ENCODE peak calls at places on chromosomes 4 and X, in five cellular contexts. Y, M, O, P and U are unnamed samples.

GRCh38 chr4:57043304-57044251 is 64.9 kb downstream of the POLR2B start:
- DNase-seq in M (no peak), O (no peak), Y (no peak), P (no peak), U (no peak)

GRCh38 chr4:183101956-183102480 is 3.0 kb downstream of the WWC2 start:
- DNase-seq in Y (no peak), P (no peak), O (no peak), M (no peak), U (no peak)

GRCh38 chrX:34437586-34437985 is 219.5 kb downstream of the TMEM47 start:
- DNase-seq in P (no peak), O (no peak), Y (peak), M (no peak), U (no peak)

GRCh38 chrX:18994713-18995112 is 10.8 kb upstream of the PHKA2 start:
- DNase-seq in P (no peak), M (no peak), Y (no peak), O (no peak), U (no peak)

GRCh38 chrX:153864101-153864500 is 21.9 kb downstream of the L1CAM start:
- DNase-seq in P (peak), Y (no peak), M (no peak), O (no peak), U (no peak)

GRCh38 chrX:70454441-70455365 is 10.1 kb downstream of the DLG3 start:
- DNase-seq in P (no peak), O (peak), M (no peak), Y (peak), U (no peak)

GRCh38 chrX:114210879-114211278 is 373.0 kb upstream of the HTR2C start:
- DNase-seq in P (no peak), Y (no peak), O (no peak), M (no peak), U (no peak)

GRCh38 chr4:83197555-83198235 is 83.2 kb upstream of the PLAC8 start:
- DNase-seq in Y (no peak), O (peak), M (no peak), P (no peak), U (no peak)

GRCh38 chr4:8607603-8608481 is 15.3 kb downstream of the CPZ start:
- DNase-seq in O (peak), Y (peak), M (no peak), P (peak), U (no peak)

GRCh38 chr4:150906987-150907633 is 108.0 kb downstream of the LRBA start:
- DNase-seq in P (no peak), M (no peak), O (no peak), Y (no peak), U (no peak)

GRCh38 chrX:132023117-132023895 is at the start of gene STK26:
- DNase-seq in P (peak), Y (peak), M (peak), O (peak), U (peak)

GRCh38 chrX:30597258-30598012 is 19.9 kb upstream of the TASL start:
- DNase-seq in Y (no peak), P (no peak), M (no peak), O (peak), U (no peak)

GRCh38 chr4:86640469-86640868 is 46.4 kb downstream of the PTPN13 start:
- DNase-seq in O (no peak), Y (no peak), P (no peak), M (no peak), U (no peak)

GRCh38 chr4:152564336-152564735 is 28.4 kb upstream of the FBXW7 start:
- DNase-seq in Y (no peak), O (peak), M (no peak), P (no peak), U (no peak)

GRCh38 chrX:72201836-72202536 is 20.4 kb downstream of the PIN4 start:
- DNase-seq in M (no peak), P (no peak), Y (no peak), O (no peak), U (no peak)

GRCh38 chrX:43474321-43474720 is 181.8 kb upstream of the MAOA start:
- DNase-seq in Y (no peak), P (no peak), M (no peak), O (no peak), U (no peak)

GRCh38 chr4:148116971-148117370 is 325.2 kb downstream of the NR3C2 start:
- DNase-seq in M (no peak), P (no peak), Y (no peak), O (no peak), U (no peak)

GRCh38 chr4:78343682-78344081 is 207.9 kb upstream of the ANXA3 start:
- DNase-seq in P (no peak), M (no peak), Y (no peak), O (no peak), U (no peak)

GRCh38 chr4:140483445-140483844 is 14.6 kb downstream of the MGAT4D start:
- DNase-seq in Y (no peak), O (no peak), P (no peak), M (no peak), U (no peak)

GRCh38 chr4:80005863-80006262 is 67.2 kb downstream of the ANTXR2 start:
- DNase-seq in O (no peak), Y (no peak), M (no peak), P (no peak), U (no peak)

GRCh38 chrX:81280148-81280547 is 78.2 kb downstream of the SH3BGRL start:
- DNase-seq in Y (no peak), M (no peak), P (no peak), O (no peak), U (no peak)

GRCh38 chr4:31088600-31089230 is 368.5 kb downstream of the PCDH7 start:
- DNase-seq in M (no peak), P (no peak), Y (no peak), O (no peak), U (no peak)

GRCh38 chr4:65589331-65589730 is 81.0 kb downstream of the EPHA5 start:
- DNase-seq in P (no peak), Y (no peak), M (no peak), O (no peak), U (no peak)

GRCh38 chr4:142203505-142203904 is 567.1 kb downstream of the IL15 start:
- DNase-seq in M (no peak), O (no peak), P (no peak), Y (no peak), U (no peak)

GRCh38 chr4:75101906-75102888 is 169.3 kb downstream of the PARM1 start:
- DNase-seq in M (no peak), O (no peak), Y (no peak), P (no peak), U (no peak)

GRCh38 chr4:168836482-168836881 is 173.6 kb downstream of the CBR4 start:
- DNase-seq in Y (no peak), O (no peak), P (no peak), M (no peak), U (no peak)

GRCh38 chr4:24704152-24704551 is 91.2 kb upstream of the SOD3 start:
- DNase-seq in P (no peak), Y (no peak), O (no peak), M (no peak), U (no peak)

GRCh38 chrX:1480082-1480785 is 27.5 kb upstream of the ASMTL start:
- DNase-seq in M (no peak), O (no peak), P (no peak), Y (no peak), U (no peak)

GRCh38 chr4:174586651-174587050 is 64.4 kb upstream of the HPGD start:
- DNase-seq in M (no peak), Y (no peak), P (no peak), O (no peak), U (no peak)

GRCh38 chr4:94165256-94165655 is 42.4 kb upstream of the SMARCAD1 start:
- DNase-seq in Y (no peak), O (no peak), M (no peak), P (no peak), U (no peak)

GRCh38 chrX:152343306-152343705 is 107.8 kb downstream of the GABRA3 start:
- DNase-seq in P (no peak), Y (no peak), M (no peak), O (no peak), U (no peak)

GRCh38 chrX:45718676-45719075 is 518.0 kb upstream of the DIPK2B start:
- DNase-seq in Y (no peak), O (no peak), M (no peak), P (no peak), U (no peak)

GRCh38 chrX:135484636-135485289 is 35.7 kb upstream of the INTS6L start:
- DNase-seq in Y (no peak), P (no peak), M (peak), O (peak), U (no peak)

GRCh38 chr4:2786152-2786671 is 6.7 kb upstream of the SH3BP2 start:
- DNase-seq in O (peak), Y (no peak), M (no peak), P (no peak), U (peak)

GRCh38 chr4:145772347-145772746 is 92.4 kb downstream of the C4orf51 start:
- DNase-seq in P (no peak), Y (no peak), M (no peak), O (no peak), U (no peak)

GRCh38 chr4:89001647-89002518 is 55.1 kb downstream of the FAM13A start:
- DNase-seq in P (no peak), Y (no peak), M (no peak), O (no peak), U (no peak)

GRCh38 chr4:161002386-161002785 is 1161.4 kb downstream of the FSTL5 start:
- DNase-seq in M (no peak), Y (no peak), O (no peak), P (no peak), U (no peak)
- TF ChIP-seq POLR2A in M (no peak), Y (no peak), O (no peak), P (no peak), U (no peak)

GRCh38 chr4:1721003-1721665 is at the start of the genes TACC3 and TMEM129:
- DNase-seq in O (peak), Y (peak), M (peak), P (peak), U (peak)
- TF ChIP-seq POLR2A in O (peak), Y (peak), M (peak), P (no peak), U (peak)

DNA sequence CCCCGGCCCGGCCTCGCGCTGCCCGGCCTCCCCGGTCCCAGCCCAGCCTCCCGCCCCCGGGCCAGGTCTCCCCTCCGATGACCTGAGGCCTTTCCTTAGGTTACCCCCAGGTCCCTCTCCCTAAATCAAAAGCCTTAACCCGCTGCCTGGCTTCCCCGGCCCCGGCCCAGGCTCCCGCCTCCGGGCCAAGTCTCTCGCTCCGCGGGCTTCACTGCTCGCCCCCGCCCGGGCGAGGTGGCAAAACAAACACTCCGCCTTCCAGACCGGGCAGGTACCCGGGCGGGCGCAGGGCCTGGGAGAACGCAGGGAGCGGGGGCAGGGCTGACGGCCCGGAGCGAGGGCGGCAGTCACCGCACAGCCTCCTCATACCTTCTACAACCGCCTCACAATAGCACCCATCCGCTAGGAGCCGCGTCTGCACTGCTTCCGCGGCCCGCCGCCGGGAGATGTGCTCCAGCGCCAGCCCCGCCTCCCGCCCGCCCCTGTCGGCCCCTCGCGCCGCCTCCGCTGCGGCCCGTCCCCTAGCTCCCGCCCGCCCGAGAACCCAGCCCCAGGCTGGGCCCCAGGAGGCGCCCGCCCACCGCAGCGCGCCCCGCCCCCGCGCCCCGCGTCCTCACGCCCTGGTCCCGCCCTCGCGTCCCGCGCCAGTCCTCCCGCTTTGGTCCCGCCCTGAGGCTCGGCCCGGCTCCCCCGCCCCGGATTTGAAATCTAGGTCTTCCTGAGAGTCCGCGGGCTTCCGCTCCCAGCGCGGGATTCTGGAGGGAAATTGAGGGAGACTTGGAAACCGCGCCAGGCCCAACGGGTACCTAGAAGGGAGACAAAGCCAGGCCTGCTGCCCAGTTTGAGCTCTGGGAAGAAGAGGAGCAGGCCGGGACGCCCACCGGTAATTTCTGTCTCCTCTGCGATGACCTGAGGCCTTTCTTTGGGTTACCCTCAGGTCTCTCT is at the start of the genes CASP3 and PRIMPOL:
- DNase-seq in Y (peak), O (peak), M (peak), P (peak), U (peak)
- TF ChIP-seq POLR2A in Y (peak), O (peak), M (peak), P (peak), U (peak)

DNA sequence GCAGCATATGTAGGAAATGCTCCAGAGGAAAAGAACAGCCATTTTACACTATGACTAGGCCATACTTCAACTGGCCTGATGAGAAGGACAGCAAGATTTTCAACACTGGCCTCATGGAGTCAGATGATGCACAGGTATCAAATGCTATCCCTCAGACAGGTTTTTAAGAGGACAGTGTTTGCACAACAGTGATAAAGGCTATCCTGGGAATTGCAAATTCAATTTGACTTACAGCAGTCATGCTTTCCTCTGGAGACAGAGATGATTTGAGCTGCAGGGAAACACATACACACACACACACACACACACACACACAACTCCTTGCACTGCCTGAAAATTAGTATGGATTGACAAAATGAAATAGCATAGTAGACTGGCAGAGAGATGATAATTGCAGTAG is 163.4 kb upstream of the RASGEF1B start:
- DNase-seq in O (no peak), M (no peak), Y (no peak), P (no peak), U (no peak)
- TF ChIP-seq POLR2A in O (no peak), M (no peak), Y (no peak), P (no peak), U (no peak)